ENCODE peak calls at places on chromosomes 11 and 22, in ten cellular contexts. U, M, X, P, N, T, E, Z, B and L are unnamed samples.

GRCh38 chr11:96246718-96247540 is 96.1 kb downstream of the MAML2 start:
- DNase-seq in E (no peak), M (no peak), Z (no peak), P (peak; percentile 84), N (peak; percentile 55), B (no peak), U (no peak), X (no peak), T (no peak), L (peak; percentile 52)

GRCh38 chr22:23815781-23816551 is 22.8 kb downstream of the DERL3 start:
- DNase-seq in N (no peak), U (no peak), Z (no peak), X (no peak), P (no peak), M (no peak), T (peak; percentile 63), E (no peak), B (no peak), L (no peak)

GRCh38 chr11:45100338-45100737 is 46.1 kb upstream of the PRDM11 start:
- DNase-seq in N (peak; percentile 47), P (peak; percentile 58), M (no peak), Z (no peak), E (no peak), B (peak; percentile 13), T (no peak), U (no peak), X (peak; percentile 16), L (no peak)

GRCh38 chr11:16891964-16892363 is 122.2 kb downstream of the PLEKHA7 start:
- DNase-seq in U (no peak), P (peak; percentile 98), N (peak; percentile 47), T (no peak), Z (no peak), B (no peak), M (no peak), E (no peak), X (peak; percentile 42), L (no peak)

GRCh38 chr11:12818333-12819015 is 144.3 kb downstream of the TEAD1 start:
- DNase-seq in P (peak; percentile 96), X (peak; percentile 88), M (no peak), U (no peak), T (no peak), Z (no peak), B (no peak), E (no peak), N (peak; percentile 83), L (no peak)

GRCh38 chr22:38257170-38257569 is 15.6 kb downstream of the TMEM184B start:
- DNase-seq in M (no peak), E (no peak), X (peak; percentile 82), P (peak; percentile 60), U (no peak), B (no peak), Z (no peak), N (peak; percentile 60), T (no peak), L (no peak)

GRCh38 chr22:37525073-37525745 is 6.0 kb upstream of the CARD10 start:
- DNase-seq in T (no peak), M (peak; percentile 82), B (peak; percentile 55), P (peak; percentile 78), E (no peak), N (peak; percentile 82), X (peak; percentile 74), U (no peak), Z (no peak), L (no peak)

GRCh38 chr22:46392137-46392844 is 56.8 kb downstream of the TRMU start:
- DNase-seq in T (no peak), N (no peak), X (no peak), M (no peak), E (no peak), P (no peak), Z (no peak), B (no peak), U (no peak), L (no peak)

GRCh38 chr11:61293869-61294716 is 1.0 kb downstream of the VWCE start:
- DNase-seq in B (no peak), X (peak; percentile 49), M (peak; percentile 17), U (peak; percentile 44), Z (peak; percentile 21), T (peak; percentile 88), P (no peak), E (peak; percentile 81), N (peak; percentile 52), L (peak; percentile 58)

GRCh38 chr11:119169272-119169719 is 771 bp downstream of the NLRX1 start:
- DNase-seq in X (peak; percentile 35), U (peak; percentile 43), B (peak; percentile 6), N (no peak), P (peak; percentile 43), Z (no peak), M (peak; percentile 82), E (no peak), T (no peak), L (peak; percentile 38)

GRCh38 chr22:49297871-49298721 is 529.6 kb downstream of the BRD1 start:
- DNase-seq in B (no peak), X (no peak), U (no peak), N (no peak), M (no peak), Z (no peak), E (no peak), T (peak; percentile 77), P (no peak), L (no peak)